ENCODE peak calls at places on chromosomes 16 and 17, in six cellular contexts. S is Panc1, Q is heart left ventricle, T is kidney, V is colonic mucosa, R is cardiac muscle cell. E is an unnamed sample.

GRCh38 chr16:29744541-29745101 is 1.2 kb downstream of the C16orf54 start:
- DNase-seq in S (no peak), Q (no peak), T (peak), V (no peak), R (no peak), E (no peak)

GRCh38 chr16:14500791-14501190 is 129.3 kb downstream of the PARN start:
- DNase-seq in S (no peak), Q (no peak), T (no peak), V (no peak), R (no peak), E (no peak)

GRCh38 chr17:7184091-7184488 is 4.9 kb upstream of the ASGR1 start:
- DNase-seq in S (no peak), Q (no peak), T (peak), V (peak), R (no peak), E (peak)

GRCh38 chr17:58200024-58200633 is 7.6 kb downstream of the EPX start:
- DNase-seq in S (no peak), Q (peak), T (no peak), V (peak), R (peak), E (peak)

GRCh38 chr17:59356543-59357218 is 25.2 kb downstream of the YPEL2 start:
- DNase-seq in S (no peak), Q (no peak), T (no peak), V (no peak), R (no peak), E (no peak)

GRCh38 chr16:13923703-13924298 is 3.8 kb downstream of the ERCC4 start:
- DNase-seq in S (peak), Q (no peak), T (no peak), V (no peak), R (peak), E (no peak)

GRCh38 chr16:66295761-66296546 is 70.5 kb upstream of the CDH5 start:
- DNase-seq in S (no peak), Q (no peak), T (peak), V (no peak), R (no peak), E (peak)

GRCh38 chr17:62965149-62965648 is 836 bp upstream of the TANC2 start:
- DNase-seq in S (no peak), Q (no peak), T (no peak), V (no peak), R (peak), E (no peak)

GRCh38 chr16:77171750-77172635 is 19.0 kb upstream of the MON1B start:
- DNase-seq in S (no peak), Q (no peak), T (no peak), V (peak), R (peak), E (no peak)

GRCh38 chr17:81551458-81552243 is 502 bp downstream of the FAAP100 start:
- DNase-seq in S (no peak), Q (no peak), T (peak), V (peak), R (peak), E (no peak)

GRCh38 chr16:6111390-6111789 is 1013.8 kb upstream of the EEF2KMT start:
- DNase-seq in S (no peak), Q (no peak), T (no peak), V (no peak), R (no peak), E (no peak)

GRCh38 chr16:12303649-12304048 is 327.1 kb downstream of the SNX29 start:
- DNase-seq in S (no peak), Q (no peak), T (no peak), V (no peak), R (no peak), E (no peak)

GRCh38 chr17:40557531-40558299 is 7.6 kb downstream of the CCR7 start:
- DNase-seq in S (no peak), Q (peak), T (peak), V (no peak), R (no peak), E (peak)

GRCh38 chr17:57311281-57312216 is 55.2 kb downstream of the MSI2 start:
- DNase-seq in S (no peak), Q (no peak), T (no peak), V (peak), R (no peak), E (peak)

GRCh38 chr17:77692571-77693161 is 265.8 kb upstream of the TNRC6C start:
- DNase-seq in S (no peak), Q (no peak), T (no peak), V (peak), R (no peak), E (no peak)

GRCh38 chr16:1152123-1152638 is 725 bp upstream of the CACNA1H start:
- DNase-seq in S (no peak), Q (no peak), T (no peak), V (no peak), R (peak), E (no peak)

GRCh38 chr17:40362696-40363479 is 1.6 kb downstream of the GJD3 start:
- DNase-seq in S (no peak), Q (peak), T (peak), V (peak), R (peak), E (peak)

GRCh38 chr17:74918906-74919305 is 4.1 kb downstream of the USH1G start:
- DNase-seq in S (no peak), Q (no peak), T (no peak), V (no peak), R (no peak), E (no peak)

GRCh38 chr16:30031477-30031918 is 427 bp upstream of the TLCD3B start:
- DNase-seq in S (no peak), Q (no peak), T (no peak), V (no peak), R (no peak), E (no peak)

GRCh38 chr17:79626156-79626890 is 15.5 kb upstream of the RBFOX3 start:
- DNase-seq in S (no peak), Q (peak), T (peak), V (no peak), R (no peak), E (no peak)

GRCh38 chr16:62967606-62968005 is 931.4 kb upstream of the CDH8 start:
- DNase-seq in S (no peak), Q (no peak), T (no peak), V (no peak), R (no peak), E (no peak)

GRCh38 chr17:57313276-57313835 is 57.0 kb downstream of the MSI2 start:
- DNase-seq in S (no peak), Q (no peak), T (no peak), V (no peak), R (no peak), E (no peak)

GRCh38 chr17:49486012-49486641 is 9.0 kb upstream of the NGFR start:
- DNase-seq in S (no peak), Q (no peak), T (no peak), V (no peak), R (peak), E (no peak)

GRCh38 chr16:27080870-27081269 is 14.1 kb downstream of the C16orf82 start:
- DNase-seq in S (no peak), Q (no peak), T (no peak), V (no peak), R (no peak), E (no peak)

GRCh38 chr17:77217136-77217535 is 76.4 kb downstream of the SEC14L1 start:
- DNase-seq in S (no peak), Q (no peak), T (no peak), V (no peak), R (no peak), E (no peak)

GRCh38 chr17:77877674-77878355 is 80.7 kb upstream of the TNRC6C start:
- DNase-seq in S (no peak), Q (no peak), T (peak), V (no peak), R (no peak), E (no peak)

GRCh38 chr17:41367426-41368075 is 2.1 kb downstream of the KRT33B start:
- DNase-seq in S (no peak), Q (no peak), T (no peak), V (no peak), R (no peak), E (no peak)

GRCh38 chr17:34024303-34025178 is 230.5 kb upstream of the CCL2 start:
- DNase-seq in S (no peak), Q (no peak), T (no peak), V (no peak), R (no peak), E (no peak)

GRCh38 chr17:78227455-78227916 is 3.9 kb upstream of the TMEM235 start:
- DNase-seq in S (no peak), Q (no peak), T (no peak), V (no peak), R (no peak), E (no peak)

GRCh38 chr16:31568577-31569359 is 41.1 kb downstream of the AHSP start:
- DNase-seq in S (no peak), Q (no peak), T (peak), V (peak), R (peak), E (peak)

DNA sequence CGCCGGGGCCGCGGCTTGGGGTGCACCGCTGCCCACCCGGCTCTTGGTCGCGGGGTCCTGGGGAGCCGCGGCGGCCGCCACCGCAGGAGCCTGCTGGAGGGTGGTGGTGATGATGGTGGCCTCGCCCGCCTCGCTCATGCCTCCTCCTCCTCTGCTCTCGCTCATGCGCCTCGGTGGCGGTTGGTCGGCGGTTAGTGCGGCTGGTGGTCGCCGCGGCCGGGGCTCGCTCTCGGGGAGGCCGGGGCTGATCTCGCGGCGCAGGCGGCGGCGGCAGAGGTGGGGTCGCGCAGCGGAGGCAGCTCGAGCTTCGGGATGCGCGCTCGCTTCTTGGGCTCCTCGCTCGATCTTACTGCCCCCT is 41.6 kb downstream of the AHSP start:
- DNase-seq in S (no peak), Q (no peak), T (no peak), V (no peak), R (peak), E (no peak)
- H3K4me3 ChIP-seq in S (no peak), Q (peak), T (no peak), V (peak), R (peak), E (peak)

GRCh38 chr16:17370233-17371013 is 100.3 kb downstream of the XYLT1 start:
- DNase-seq in S (no peak), Q (no peak), T (no peak), V (no peak), R (no peak), E (no peak)

GRCh38 chr16:17368511-17368910 is 102.2 kb downstream of the XYLT1 start:
- DNase-seq in S (no peak), Q (no peak), T (no peak), V (no peak), R (no peak), E (no peak)

GRCh38 chr16:17368951-17369350 is 101.8 kb downstream of the XYLT1 start:
- DNase-seq in S (no peak), Q (no peak), T (no peak), V (no peak), R (no peak), E (no peak)

GRCh38 chr16:17371014-17371296 is 99.8 kb downstream of the XYLT1 start:
- DNase-seq in S (no peak), Q (no peak), T (no peak), V (no peak), R (no peak), E (no peak)

DNA sequence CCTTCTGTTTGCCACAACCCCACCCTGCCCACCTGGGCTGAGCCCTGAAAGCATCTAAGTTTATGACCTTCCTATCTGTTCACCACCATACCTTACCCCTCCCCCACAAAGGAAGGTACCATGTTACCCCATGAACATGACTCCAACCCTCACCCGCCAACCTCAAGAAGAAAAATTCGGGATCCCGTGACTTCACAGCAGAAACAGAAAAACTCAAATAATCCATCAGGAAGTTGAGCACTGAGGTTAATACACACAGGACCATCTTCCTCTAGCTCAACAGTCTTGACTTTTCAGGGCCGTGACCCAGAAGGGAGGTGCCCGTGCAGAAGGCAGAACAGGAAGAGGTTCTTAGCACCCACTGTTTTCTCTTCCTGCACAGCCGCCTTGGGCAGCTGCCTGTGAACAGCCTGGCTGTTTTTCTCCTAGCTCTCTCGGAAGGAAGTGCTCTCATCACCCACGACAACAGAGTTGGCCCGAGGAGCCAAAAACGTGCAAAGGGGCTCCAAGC is 101.3 kb downstream of the XYLT1 start:
- DNase-seq in S (no peak), Q (peak), T (peak), V (peak), R (no peak), E (peak)
- H3K27ac ChIP-seq in S (no peak), Q (peak), T (peak), V (peak), R (no peak), E (peak)

GRCh38 chr17:48457080-48457836 is 27.2 kb upstream of the SKAP1 start:
- DNase-seq in S (no peak), Q (peak), T (peak), V (peak), R (peak), E (peak)
- H3K4me3 ChIP-seq in S (peak), Q (no peak), T (peak), V (no peak), R (peak), E (no peak)

DNA sequence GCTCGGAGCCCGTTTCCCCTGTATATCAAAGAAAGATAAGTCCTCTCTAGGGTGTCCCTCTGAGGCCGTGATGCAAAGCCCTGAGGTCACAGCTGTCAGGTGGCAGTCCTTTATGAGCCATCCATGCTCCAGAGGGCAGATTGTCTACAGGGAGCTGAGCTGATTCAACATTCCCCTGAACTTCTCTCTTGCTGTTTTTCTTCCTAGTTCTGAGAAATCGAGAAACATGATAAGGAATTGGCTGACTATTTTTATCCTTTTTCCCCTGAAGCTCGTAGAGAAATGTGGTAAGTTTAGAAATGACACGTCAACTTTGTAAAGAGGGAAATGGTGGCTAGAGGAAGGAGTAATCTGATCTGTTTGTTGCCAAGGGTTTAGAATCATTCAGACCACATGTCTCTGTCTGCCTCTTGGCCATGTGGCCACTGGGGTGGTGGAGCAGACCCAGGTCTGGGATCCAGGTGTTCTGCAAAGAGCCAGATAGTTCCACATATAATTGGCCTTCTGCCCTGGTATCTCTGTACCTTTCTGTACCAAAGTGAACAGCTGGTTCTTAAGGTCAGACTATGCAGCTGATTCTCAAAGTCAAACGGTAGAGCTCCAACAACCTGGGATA is 3.5 kb downstream of the CTNS start:
- DNase-seq in S (no peak), Q (no peak), T (no peak), V (no peak), R (peak), E (peak)
- H3K27ac ChIP-seq in S (no peak), Q (peak), T (peak), V (no peak), R (peak), E (peak)

DNA sequence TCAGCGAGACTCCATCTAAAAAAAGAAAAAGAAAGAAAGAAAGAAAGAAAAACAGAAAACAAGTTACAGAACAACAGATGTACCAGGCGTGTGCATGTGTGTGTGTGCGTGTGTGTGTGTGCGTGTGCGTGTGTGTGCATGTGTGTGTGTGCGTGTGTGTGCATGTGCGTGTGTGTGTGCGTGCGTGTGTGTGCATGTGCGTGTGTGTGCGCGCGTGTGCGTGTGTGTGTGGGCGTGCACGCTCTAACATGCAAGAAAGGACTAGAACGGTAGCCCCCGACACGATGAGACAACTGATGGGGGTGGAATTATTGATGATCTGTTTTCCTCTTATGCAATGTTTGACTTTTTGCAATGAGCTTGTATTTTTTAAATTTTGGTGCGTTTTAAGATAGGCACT is 1.6 kb downstream of the ALDH3A1 start:
- DNase-seq in S (no peak), Q (no peak), T (no peak), V (no peak), R (no peak), E (no peak)
- H3K4me3 ChIP-seq in S (no peak), Q (no peak), T (no peak), V (no peak), R (no peak), E (peak)

DNA sequence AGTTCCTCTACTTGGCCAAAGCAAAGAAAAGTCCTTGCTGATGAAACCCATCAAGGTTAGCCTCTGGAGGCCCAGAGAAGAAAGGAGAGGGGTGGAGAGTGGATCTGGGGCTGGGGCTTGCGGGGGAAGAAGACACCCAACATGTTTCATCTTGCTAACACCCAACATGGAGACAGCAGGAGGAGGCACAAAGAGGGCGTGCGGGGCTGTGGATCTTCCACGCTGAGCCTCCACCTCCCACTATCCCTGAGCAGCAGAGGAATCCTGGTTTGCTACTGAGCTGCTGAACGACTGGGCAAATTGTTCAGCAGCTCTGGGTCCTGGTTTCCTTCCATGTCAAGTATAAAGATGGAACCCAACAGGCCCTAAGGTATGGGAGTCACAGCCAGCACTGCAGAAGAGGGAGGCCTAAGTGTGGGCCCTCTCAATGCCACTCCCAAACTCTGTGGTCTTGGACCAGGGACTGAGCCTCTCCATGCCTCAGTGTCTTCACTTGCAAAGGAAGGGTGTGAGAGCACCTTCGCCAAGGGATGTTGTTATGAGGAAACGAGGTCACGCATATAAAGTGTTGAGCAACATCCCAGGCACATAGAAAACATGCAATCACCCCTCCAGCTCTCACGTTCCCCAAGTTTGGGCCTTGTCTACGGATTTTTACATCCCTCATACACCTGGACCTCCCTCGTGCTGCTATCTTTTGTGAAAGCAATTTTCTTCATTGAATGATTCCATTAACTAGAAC is 122.5 kb downstream of the XYLT1 start:
- DNase-seq in S (no peak), Q (no peak), T (no peak), V (no peak), R (no peak), E (no peak)
- H3K27ac ChIP-seq in S (no peak), Q (no peak), T (no peak), V (peak), R (no peak), E (no peak)

DNA sequence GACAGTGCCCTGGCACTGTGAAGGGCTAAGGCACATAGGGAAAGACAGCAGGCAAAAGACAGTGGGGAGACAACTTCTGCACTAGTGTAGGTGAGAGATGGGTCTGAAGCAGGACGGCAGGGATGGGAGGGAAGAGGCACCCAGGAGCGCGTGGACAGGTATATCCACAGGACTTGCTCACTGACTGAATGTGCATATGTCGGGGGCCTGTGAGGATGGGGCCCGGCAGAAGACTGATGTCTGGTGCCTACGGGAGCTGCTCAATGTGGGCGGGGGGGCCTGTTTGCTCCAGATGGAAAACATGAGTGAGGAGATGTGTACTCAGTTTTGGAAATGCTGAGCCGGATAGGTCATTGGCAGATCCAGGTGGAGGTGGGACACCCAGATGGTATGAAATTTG is 47.3 kb upstream of the PMFBP1 start:
- DNase-seq in S (no peak), Q (no peak), T (no peak), V (no peak), R (no peak), E (no peak)
- H3K4me3 ChIP-seq in S (no peak), Q (no peak), T (no peak), V (no peak), R (no peak), E (no peak)

GRCh38 chr17:44038604-44039007 is 23.8 kb upstream of the TMEM101 start:
- DNase-seq in S (no peak), Q (no peak), T (no peak), V (no peak), R (no peak), E (no peak)
- H3K27ac ChIP-seq in S (no peak), Q (no peak), T (no peak), V (no peak), R (peak), E (no peak)

GRCh38 chr17:38572665-38573365 is 32.9 kb downstream of the SRCIN1 start:
- DNase-seq in S (no peak), Q (no peak), T (peak), V (no peak), R (peak), E (peak)
- H3K4me3 ChIP-seq in S (peak), Q (peak), T (no peak), V (no peak), R (peak), E (peak)

GRCh38 chr16:74680681-74681080 is 14.0 kb upstream of the RFWD3 start:
- DNase-seq in S (no peak), Q (no peak), T (no peak), V (no peak), R (no peak), E (no peak)
- H3K27ac ChIP-seq in S (no peak), Q (no peak), T (no peak), V (no peak), R (no peak), E (no peak)